ENCODE peak calls at places on chromosomes 6 and 20, in four cellular contexts. U, N, Q and K are unnamed samples.

GRCh38 chr6:146359123-146359522 is 184.5 kb upstream of the RAB32 start:
- DNase-seq in U (no peak), N (no peak), Q (no peak), K (no peak)

GRCh38 chr6:116101790-116102189 is 1.1 kb downstream of the NT5DC1 start:
- DNase-seq in U (no peak), N (no peak), Q (no peak), K (no peak)

GRCh38 chr6:134882426-134883038 is 67.4 kb downstream of the ALDH8A1 start:
- DNase-seq in U (peak; percentile 44), N (no peak), Q (peak; percentile 29), K (peak; percentile 50)

GRCh38 chr20:22807646-22808045 is 223.3 kb upstream of the FOXA2 start:
- DNase-seq in U (peak; percentile 40), N (no peak), Q (no peak), K (no peak)

GRCh38 chr20:6704132-6704861 is 63.2 kb upstream of the BMP2 start:
- DNase-seq in U (no peak), N (no peak), Q (no peak), K (no peak)

GRCh38 chr6:162377735-162378134 is 349.8 kb downstream of the PRKN start:
- DNase-seq in U (no peak), N (no peak), Q (no peak), K (no peak)

GRCh38 chr6:170561550-170561949 is 7.4 kb downstream of the TBP start:
- DNase-seq in U (no peak), N (no peak), Q (no peak), K (no peak)

GRCh38 chr6:131816869-131817268 is 9.0 kb downstream of the ENPP1 start:
- DNase-seq in U (no peak), N (no peak), Q (no peak), K (no peak)

GRCh38 chr6:136782021-136782770 is 10.1 kb downstream of the MAP3K5 start:
- DNase-seq in U (no peak), N (no peak), Q (no peak), K (no peak)

GRCh38 chr6:70709826-70710225 is 42.1 kb downstream of the SMAP1 start:
- DNase-seq in U (no peak), N (no peak), Q (no peak), K (no peak)

GRCh38 chr6:28980797-28981390 is 24.2 kb downstream of the ZNF311 start:
- DNase-seq in U (peak; percentile 80), N (peak; percentile 11), Q (no peak), K (peak; percentile 93)

GRCh38 chr6:165842291-165842936 is 179.4 kb upstream of the PDE10A start:
- DNase-seq in U (no peak), N (no peak), Q (no peak), K (no peak)

GRCh38 chr6:71533939-71534379 is 245.3 kb downstream of the OGFRL1 start:
- DNase-seq in U (peak; percentile 3), N (no peak), Q (no peak), K (peak; percentile 27)

GRCh38 chr6:33987531-33988021 is 158.3 kb downstream of the GRM4 start:
- DNase-seq in U (peak; percentile 37), N (no peak), Q (no peak), K (no peak)

GRCh38 chr6:109349419-109349987 is 32.8 kb downstream of the CD164 start:
- DNase-seq in U (no peak), N (no peak), Q (no peak), K (peak; percentile 83)

GRCh38 chr6:38973178-38974057 is 75.2 kb upstream of the GLP1R start:
- DNase-seq in U (peak; percentile 72), N (peak; percentile 9), Q (no peak), K (peak; percentile 58)

GRCh38 chr6:16844183-16844582 is 82.9 kb upstream of the ATXN1 start:
- DNase-seq in U (no peak), N (no peak), Q (no peak), K (no peak)

GRCh38 chr6:170208171-170208601 is 82.7 kb downstream of the DLL1 start:
- DNase-seq in U (no peak), N (no peak), Q (no peak), K (no peak)

GRCh38 chr6:165644586-165645266 is 18.3 kb downstream of the PDE10A start:
- DNase-seq in U (no peak), N (no peak), Q (no peak), K (no peak)

GRCh38 chr6:36679043-36679821 is 718 bp downstream of the CDKN1A start:
- DNase-seq in U (no peak), N (no peak), Q (no peak), K (no peak)

GRCh38 chr6:138545621-138545980 is 46.3 kb upstream of the NHSL1 start:
- DNase-seq in U (no peak), N (no peak), Q (no peak), K (no peak)

GRCh38 chr6:18323935-18324707 is 59.8 kb upstream of the DEK start:
- DNase-seq in U (peak; percentile 35), N (no peak), Q (no peak), K (peak; percentile 60)

GRCh38 chr20:59611286-59611685 is 6.9 kb downstream of the PHACTR3 start:
- DNase-seq in U (no peak), N (no peak), Q (no peak), K (no peak)

GRCh38 chr20:49230575-49231211 is 11.5 kb downstream of the DDX27 start:
- DNase-seq in U (no peak), N (no peak), Q (no peak), K (no peak)

GRCh38 chr6:142893088-142893487 is 51.9 kb downstream of the HIVEP2 start:
- DNase-seq in U (no peak), N (no peak), Q (no peak), K (no peak)

GRCh38 chr6:158514176-158514575 is 45.7 kb upstream of the TMEM181 start:
- DNase-seq in U (no peak), N (no peak), Q (no peak), K (no peak)
- H3K27ac ChIP-seq in U (no peak overlapping the region), N (no peak overlapping the region), Q (no peak overlapping the region), K (no peak overlapping the region)

DNA sequence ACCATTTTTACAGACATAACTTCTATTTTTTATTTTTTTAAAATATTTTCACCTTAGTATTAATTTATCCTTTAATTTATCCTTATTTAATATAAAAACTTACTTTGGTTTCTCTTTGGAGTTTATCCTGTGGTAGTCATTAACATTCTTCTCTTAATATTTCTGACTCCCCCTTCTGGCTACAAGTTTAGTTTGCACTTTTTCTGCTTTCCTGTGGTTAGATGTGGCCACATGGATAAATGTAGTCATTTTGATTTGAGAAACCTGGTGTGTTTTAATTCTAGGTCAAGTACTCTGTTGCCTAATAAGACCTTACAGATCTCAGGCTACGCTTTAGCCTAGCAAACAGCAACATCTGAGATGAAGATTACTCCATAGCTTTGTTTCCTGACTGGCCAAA is 1187.5 kb downstream of the HACE1 start:
- DNase-seq in U (peak; percentile 16), N (no peak), Q (no peak), K (no peak)
- TF ChIP-seq EGR1 in U (no peak), N (no peak), Q (no peak), K (no peak)

GRCh38 chr20:32752458-32753250 is 9.4 kb upstream of the COMMD7 start:
- DNase-seq in U (no peak), N (no peak), Q (no peak), K (peak; percentile 85)

GRCh38 chr20:32749914-32750637 is 6.8 kb upstream of the COMMD7 start:
- DNase-seq in U (no peak), N (no peak), Q (peak; percentile 79), K (peak; percentile 44)

GRCh38 chr20:32753731-32754130 is 8.5 kb upstream of the DNMT3B start:
- DNase-seq in U (no peak), N (no peak), Q (no peak), K (no peak)

GRCh38 chr20:32751309-32752020 is 8.2 kb upstream of the COMMD7 start:
- DNase-seq in U (no peak), N (no peak), Q (no peak), K (no peak)

DNA sequence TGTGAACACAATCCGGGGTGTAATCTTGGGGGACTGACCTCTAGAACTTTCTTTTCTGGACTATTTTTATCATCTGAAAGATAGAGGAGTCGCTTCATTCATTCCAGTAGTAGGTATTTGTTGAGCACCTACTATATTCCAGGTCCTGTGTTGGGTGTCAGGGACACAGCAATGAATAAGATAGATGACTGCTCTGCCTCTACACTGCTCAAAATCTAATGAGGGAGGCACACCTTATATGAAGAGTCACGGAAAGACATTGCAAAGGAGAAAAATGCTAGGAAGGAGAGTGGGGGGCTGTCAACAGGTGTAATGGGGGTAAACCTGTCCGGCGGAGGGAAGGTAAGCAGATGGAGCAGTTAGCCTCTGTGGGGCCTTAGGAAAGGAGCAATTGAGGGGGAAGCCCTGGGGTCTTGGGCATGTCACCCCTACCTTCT is 8.8 kb upstream of the COMMD7 start:
- DNase-seq in U (no peak), N (no peak), Q (no peak), K (no peak)
- H3K27ac ChIP-seq in U (no peak overlapping the region), N (no peak overlapping the region), Q (peak overlapping the region; percentile 80), K (peak overlapping the region; percentile 93)

GRCh38 chr20:33744773-33745385 is 13.1 kb downstream of the ZNF341 start:
- DNase-seq in U (no peak), N (no peak), Q (no peak), K (no peak)

GRCh38 chr20:33751775-33752174 is 20.0 kb downstream of the ZNF341 start:
- DNase-seq in U (no peak), N (no peak), Q (no peak), K (no peak)

GRCh38 chr20:33744181-33744580 is 12.4 kb downstream of the ZNF341 start:
- DNase-seq in U (no peak), N (no peak), Q (no peak), K (no peak)

DNA sequence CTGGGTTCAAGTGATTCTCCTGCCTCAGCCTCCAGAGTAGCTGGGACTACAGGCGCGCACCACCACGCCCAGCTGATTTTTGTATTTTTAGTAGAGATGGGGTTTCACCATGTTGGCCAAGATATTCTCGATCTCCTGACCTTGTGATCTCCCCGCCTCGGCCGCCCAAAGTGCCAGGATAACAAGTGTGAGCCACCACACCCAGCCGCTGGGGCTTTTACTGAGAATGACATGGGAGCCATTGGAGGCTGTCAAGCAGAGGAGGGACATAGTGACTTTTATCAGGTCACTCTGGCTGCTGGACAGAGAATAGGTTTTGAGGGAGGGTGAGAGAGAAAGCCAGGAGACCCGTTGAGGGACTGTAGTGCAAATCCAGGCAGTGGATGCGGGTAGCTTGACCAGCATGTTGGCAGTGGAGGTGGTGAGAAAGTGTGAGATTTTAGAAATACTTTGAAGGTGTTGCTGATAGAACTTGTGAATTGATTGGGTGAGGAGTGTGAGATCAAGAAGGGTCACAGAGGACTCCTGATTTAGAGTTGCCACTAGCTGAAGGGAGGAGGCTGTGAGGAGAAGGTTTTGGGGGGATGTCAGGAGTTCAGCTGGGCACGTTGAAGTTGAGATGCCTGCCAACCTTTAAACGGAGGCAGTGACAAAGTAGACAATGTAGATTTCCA is 14.7 kb downstream of the ZNF341 start:
- DNase-seq in U (no peak), N (no peak), Q (no peak), K (no peak)
- TF ChIP-seq EGR1 in U (no peak), N (no peak), Q (no peak), K (no peak)